ENCODE peak calls at places on chromosome 22, in nine cellular contexts. One of them, this sample, is unnamed.

GRCh38 chr22:31151872-31152271 is 8.1 kb upstream of the RNF185 start:
- DNase-seq in activated CD8-positive, alpha-beta T cell treated with anti-CD3 and anti-CD28 coated beads, Interleukin-2, amount 10 ng/mL, durations not matched to agents 7 days and 5 days: no peak
- DNase-seq in astrocyte of the spinal cord: no peak
- DNase-seq in NCI-H1092: no peak
- DNase-seq in spleen: no peak
- DNase-seq in T47D: no peak
- DNase-seq in ascending aorta: no peak
- DNase-seq in fibroblast of pulmonary artery: no peak
- DNase-seq in mesenteric fat pad: no peak
- DNase-seq in this sample: no peak

GRCh38 chr22:42277988-42278776 is 7.7 kb upstream of the TCF20 start:
- DNase-seq in activated CD8-positive, alpha-beta T cell treated with anti-CD3 and anti-CD28 coated beads, Interleukin-2, amount 10 ng/mL, durations not matched to agents 7 days and 5 days: no peak
- DNase-seq in astrocyte of the spinal cord: no peak
- DNase-seq in NCI-H1092: no peak
- DNase-seq in spleen: peak; percentile 77
- DNase-seq in T47D: peak; percentile 48
- DNase-seq in ascending aorta: no peak
- DNase-seq in fibroblast of pulmonary artery: no peak
- DNase-seq in mesenteric fat pad: no peak
- DNase-seq in this sample: no peak

GRCh38 chr22:36737776-36738175 is 34.2 kb upstream of the CACNG2 start:
- DNase-seq in activated CD8-positive, alpha-beta T cell treated with anti-CD3 and anti-CD28 coated beads, Interleukin-2, amount 10 ng/mL, durations not matched to agents 7 days and 5 days: no peak
- DNase-seq in astrocyte of the spinal cord: no peak
- DNase-seq in NCI-H1092: no peak
- DNase-seq in spleen: peak; percentile 77
- DNase-seq in T47D: peak; percentile 10
- DNase-seq in ascending aorta: no peak
- DNase-seq in fibroblast of pulmonary artery: no peak
- DNase-seq in mesenteric fat pad: no peak
- DNase-seq in this sample: no peak

GRCh38 chr22:44862981-44863860 is 110.8 kb downstream of the ARHGAP8 start:
- DNase-seq in activated CD8-positive, alpha-beta T cell treated with anti-CD3 and anti-CD28 coated beads, Interleukin-2, amount 10 ng/mL, durations not matched to agents 7 days and 5 days: no peak
- DNase-seq in astrocyte of the spinal cord: no peak
- DNase-seq in NCI-H1092: no peak
- DNase-seq in spleen: no peak
- DNase-seq in T47D: no peak
- DNase-seq in ascending aorta: no peak
- DNase-seq in fibroblast of pulmonary artery: no peak
- DNase-seq in mesenteric fat pad: no peak
- DNase-seq in this sample: peak; percentile 30

GRCh38 chr22:19287076-19287724 is 4.3 kb downstream of the CLTCL1 start:
- DNase-seq in activated CD8-positive, alpha-beta T cell treated with anti-CD3 and anti-CD28 coated beads, Interleukin-2, amount 10 ng/mL, durations not matched to agents 7 days and 5 days: no peak
- DNase-seq in astrocyte of the spinal cord: peak; percentile 73
- DNase-seq in NCI-H1092: peak; percentile 80
- DNase-seq in spleen: no peak
- DNase-seq in T47D: no peak
- DNase-seq in ascending aorta: no peak
- DNase-seq in fibroblast of pulmonary artery: no peak
- DNase-seq in mesenteric fat pad: no peak
- DNase-seq in this sample: no peak

GRCh38 chr22:38455530-38456271 is 702 bp upstream of the KCNJ4 start:
- DNase-seq in activated CD8-positive, alpha-beta T cell treated with anti-CD3 and anti-CD28 coated beads, Interleukin-2, amount 10 ng/mL, durations not matched to agents 7 days and 5 days: no peak
- DNase-seq in astrocyte of the spinal cord: no peak
- DNase-seq in NCI-H1092: no peak
- DNase-seq in spleen: no peak
- DNase-seq in T47D: peak; percentile 46
- DNase-seq in ascending aorta: no peak
- DNase-seq in fibroblast of pulmonary artery: no peak
- DNase-seq in mesenteric fat pad: no peak
- DNase-seq in this sample: peak; percentile 40

GRCh38 chr22:35842954-35843353 is 125.3 kb downstream of the APOL5 start:
- DNase-seq in activated CD8-positive, alpha-beta T cell treated with anti-CD3 and anti-CD28 coated beads, Interleukin-2, amount 10 ng/mL, durations not matched to agents 7 days and 5 days: no peak
- DNase-seq in astrocyte of the spinal cord: peak; percentile 43
- DNase-seq in NCI-H1092: peak; percentile 22
- DNase-seq in spleen: no peak
- DNase-seq in T47D: peak; percentile 80
- DNase-seq in ascending aorta: no peak
- DNase-seq in fibroblast of pulmonary artery: peak; percentile 55
- DNase-seq in mesenteric fat pad: no peak
- DNase-seq in this sample: no peak

GRCh38 chr22:24189249-24190158 is 8.2 kb downstream of the SUSD2 start:
- DNase-seq in activated CD8-positive, alpha-beta T cell treated with anti-CD3 and anti-CD28 coated beads, Interleukin-2, amount 10 ng/mL, durations not matched to agents 7 days and 5 days: peak; percentile 73
- DNase-seq in astrocyte of the spinal cord: peak; percentile 50
- DNase-seq in NCI-H1092: no peak
- DNase-seq in spleen: peak; percentile 90
- DNase-seq in T47D: peak; percentile 68
- DNase-seq in ascending aorta: no peak
- DNase-seq in fibroblast of pulmonary artery: peak; percentile 76
- DNase-seq in mesenteric fat pad: no peak
- DNase-seq in this sample: peak; percentile 15

GRCh38 chr22:33542153-33542552 is 378.1 kb downstream of the LARGE1 start:
- DNase-seq in activated CD8-positive, alpha-beta T cell treated with anti-CD3 and anti-CD28 coated beads, Interleukin-2, amount 10 ng/mL, durations not matched to agents 7 days and 5 days: no peak
- DNase-seq in astrocyte of the spinal cord: no peak
- DNase-seq in NCI-H1092: no peak
- DNase-seq in spleen: no peak
- DNase-seq in T47D: no peak
- DNase-seq in ascending aorta: no peak
- DNase-seq in fibroblast of pulmonary artery: no peak
- DNase-seq in mesenteric fat pad: no peak
- DNase-seq in this sample: no peak